ENCODE peak calls at places on chromosomes 7 and 10, in four cellular contexts. One of them, this sample, is unnamed.

GRCh38 chr7:140551334-140552239 is 72.3 kb upstream of the MKRN1 start:
- DNase-seq in Panc1: no peak
- DNase-seq in epithelial cell of esophagus: peak; percentile 16
- DNase-seq in mesendoderm: no peak
- DNase-seq in this sample: no peak

GRCh38 chr7:47466832-47467231 is 115.1 kb downstream of the TNS3 start:
- DNase-seq in Panc1: no peak
- DNase-seq in epithelial cell of esophagus: no peak
- DNase-seq in mesendoderm: no peak
- DNase-seq in this sample: no peak

GRCh38 chr10:90872648-90873020 is 860 bp downstream of the RPP30 start:
- DNase-seq in Panc1: no peak
- DNase-seq in epithelial cell of esophagus: no peak
- DNase-seq in mesendoderm: no peak
- DNase-seq in this sample: no peak

GRCh38 chr7:153193144-153193595 is 433.6 kb downstream of the ACTR3B start:
- DNase-seq in Panc1: no peak
- DNase-seq in epithelial cell of esophagus: peak; percentile 4
- DNase-seq in mesendoderm: peak; percentile 61
- DNase-seq in this sample: no peak

GRCh38 chr7:40299097-40299496 is 164.3 kb downstream of the SUGCT start:
- DNase-seq in Panc1: no peak
- DNase-seq in epithelial cell of esophagus: peak; percentile 84
- DNase-seq in mesendoderm: peak; percentile 50
- DNase-seq in this sample: peak; percentile 66

GRCh38 chr7:5296627-5297226 is 14.0 kb downstream of the SLC29A4 start:
- DNase-seq in Panc1: no peak
- DNase-seq in epithelial cell of esophagus: peak; percentile 55
- DNase-seq in mesendoderm: peak; percentile 85
- DNase-seq in this sample: no peak

GRCh38 chr7:130231792-130232191 is 24.1 kb downstream of the SSMEM1 start:
- DNase-seq in Panc1: no peak
- DNase-seq in epithelial cell of esophagus: no peak
- DNase-seq in mesendoderm: no peak
- DNase-seq in this sample: no peak

GRCh38 chr7:15801565-15801964 is 115.1 kb upstream of the MEOX2 start:
- DNase-seq in Panc1: no peak
- DNase-seq in epithelial cell of esophagus: no peak
- DNase-seq in mesendoderm: no peak
- DNase-seq in this sample: no peak

GRCh38 chr10:33337335-33337854 is 2.9 kb upstream of the NRP1 start:
- DNase-seq in Panc1: no peak
- DNase-seq in epithelial cell of esophagus: no peak
- DNase-seq in mesendoderm: peak; percentile 45
- DNase-seq in this sample: no peak

GRCh38 chr10:62903828-62904227 is 87.7 kb upstream of the EGR2 start:
- DNase-seq in Panc1: no peak
- DNase-seq in epithelial cell of esophagus: peak; percentile 64
- DNase-seq in mesendoderm: peak; percentile 77
- DNase-seq in this sample: no peak

GRCh38 chr7:142961973-142962913 is at the start of gene KEL:
- DNase-seq in Panc1: no peak
- DNase-seq in epithelial cell of esophagus: no peak
- DNase-seq in mesendoderm: peak; percentile 61
- DNase-seq in this sample: no peak

GRCh38 chr7:158327012-158327411 is 260.6 kb downstream of the PTPRN2 start:
- DNase-seq in Panc1: no peak
- DNase-seq in epithelial cell of esophagus: no peak
- DNase-seq in mesendoderm: no peak
- DNase-seq in this sample: no peak

GRCh38 chr7:51224811-51225581 is 91.6 kb downstream of the COBL start:
- DNase-seq in Panc1: no peak
- DNase-seq in epithelial cell of esophagus: peak; percentile 75
- DNase-seq in mesendoderm: peak; percentile 50
- DNase-seq in this sample: no peak

DNA sequence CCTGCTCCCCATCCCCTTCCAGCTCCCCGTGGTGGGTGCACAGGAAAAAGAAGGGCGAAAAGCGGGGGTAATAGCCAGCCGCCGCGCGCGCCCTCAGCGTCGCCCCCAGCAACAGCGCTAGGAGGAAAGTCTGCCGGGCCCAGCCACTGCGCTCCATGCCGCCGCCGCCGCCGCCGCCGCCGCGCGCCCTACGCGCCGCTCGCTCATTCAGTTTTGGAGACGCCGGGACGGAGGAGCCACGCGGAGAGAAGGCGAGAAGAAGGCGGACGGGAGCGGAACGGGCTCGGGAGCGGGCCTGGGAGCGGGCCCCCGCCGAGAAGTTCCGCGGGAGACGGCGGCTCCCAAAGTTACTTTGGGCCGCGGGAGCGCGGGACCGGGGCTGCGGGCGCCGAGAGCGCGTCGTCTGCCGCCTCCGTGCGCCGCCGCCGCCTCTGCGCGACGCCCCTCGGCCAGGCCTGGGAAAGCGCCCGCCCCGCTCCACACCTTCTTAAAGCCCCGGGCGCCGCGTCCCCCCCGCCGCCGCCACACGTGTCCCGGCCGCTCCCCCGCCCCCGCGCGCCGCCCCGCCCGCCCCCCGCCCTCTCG is at the start of gene RELN:
- DNase-seq in Panc1: no peak
- DNase-seq in epithelial cell of esophagus: peak; percentile 38
- DNase-seq in mesendoderm: peak; percentile 61
- DNase-seq in this sample: no peak
- H3K4me3 ChIP-seq in Panc1: peak within 1 kb of the TSS; percentile 29
- H3K4me3 ChIP-seq in epithelial cell of esophagus: peak within 1 kb of the TSS; percentile 13
- H3K4me3 ChIP-seq in mesendoderm: peak within 1 kb of the TSS; percentile 28
- H3K4me3 ChIP-seq in this sample: peak within 1 kb of the TSS; percentile 15

GRCh38 chr7:72268090-72268489 is 144.0 kb downstream of the CALN1 start:
- DNase-seq in Panc1: no peak
- DNase-seq in epithelial cell of esophagus: no peak
- DNase-seq in mesendoderm: no peak
- DNase-seq in this sample: no peak
- H3K4me3 ChIP-seq in Panc1: no peak overlapping the region
- H3K4me3 ChIP-seq in epithelial cell of esophagus: no peak overlapping the region
- H3K4me3 ChIP-seq in mesendoderm: no peak overlapping the region
- H3K4me3 ChIP-seq in this sample: no peak overlapping the region

GRCh38 chr7:16836481-16836880 is 31.7 kb upstream of the AGR2 start:
- DNase-seq in Panc1: no peak
- DNase-seq in epithelial cell of esophagus: no peak
- DNase-seq in mesendoderm: no peak
- DNase-seq in this sample: no peak
- H3K4me3 ChIP-seq in Panc1: no peak overlapping the region
- H3K4me3 ChIP-seq in epithelial cell of esophagus: no peak overlapping the region
- H3K4me3 ChIP-seq in mesendoderm: no peak overlapping the region
- H3K4me3 ChIP-seq in this sample: no peak overlapping the region

DNA sequence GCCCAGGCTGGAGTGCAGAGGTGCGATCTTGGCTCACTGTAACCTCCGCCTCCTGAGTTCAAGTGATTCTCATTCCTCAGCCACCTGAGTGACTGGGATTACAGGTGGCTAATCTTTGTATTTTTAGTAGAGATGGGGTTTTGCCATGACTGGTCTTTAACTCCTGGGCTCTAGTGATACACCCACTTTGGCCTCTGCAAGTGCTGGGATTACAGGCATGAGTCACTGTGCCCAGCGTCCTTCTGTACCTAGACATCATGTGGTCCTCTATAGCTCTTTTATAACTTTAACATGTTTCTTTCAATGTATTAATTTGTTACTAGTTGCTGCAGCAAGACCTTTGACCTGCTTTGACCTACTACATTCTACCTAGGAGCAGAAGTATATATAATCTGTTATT is 38.7 kb upstream of the BICC1 start:
- DNase-seq in Panc1: no peak
- DNase-seq in epithelial cell of esophagus: peak; percentile 57
- DNase-seq in mesendoderm: no peak
- DNase-seq in this sample: no peak
- H3K4me3 ChIP-seq in Panc1: no peak overlapping the region
- H3K4me3 ChIP-seq in epithelial cell of esophagus: no peak overlapping the region
- H3K4me3 ChIP-seq in mesendoderm: no peak overlapping the region
- H3K4me3 ChIP-seq in this sample: no peak overlapping the region

DNA sequence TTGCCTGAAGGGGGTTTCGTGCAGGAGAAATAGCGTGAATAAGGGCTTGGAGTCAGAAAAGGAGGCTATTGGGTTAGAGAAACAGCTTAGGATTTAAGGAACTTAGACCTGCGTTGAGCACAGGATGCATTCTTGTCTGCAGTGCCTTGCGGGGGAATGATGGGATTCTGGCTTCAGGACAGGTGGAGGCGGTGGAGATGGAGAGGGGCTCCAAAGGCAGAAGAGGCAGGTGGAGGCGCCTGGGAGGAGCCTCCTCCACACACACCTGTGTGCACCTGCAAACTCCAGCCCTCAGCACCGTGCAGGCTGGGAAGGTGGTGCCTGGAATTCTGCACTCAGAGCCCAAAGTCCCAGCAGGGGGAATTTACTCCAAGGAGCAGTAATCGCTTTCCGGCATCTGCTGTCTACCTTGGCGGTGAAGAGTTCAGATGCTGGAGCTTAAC is 1.8 kb downstream of the CLIP2 start:
- DNase-seq in Panc1: no peak
- DNase-seq in epithelial cell of esophagus: no peak
- DNase-seq in mesendoderm: no peak
- DNase-seq in this sample: no peak
- H3K4me3 ChIP-seq in Panc1: peak overlapping the region; percentile 74
- H3K4me3 ChIP-seq in epithelial cell of esophagus: no peak overlapping the region
- H3K4me3 ChIP-seq in mesendoderm: no peak overlapping the region
- H3K4me3 ChIP-seq in this sample: peak overlapping the region; percentile 74

GRCh38 chr10:17175551-17175950 is 25.9 kb downstream of the TRDMT1 start:
- DNase-seq in Panc1: no peak
- DNase-seq in epithelial cell of esophagus: peak; percentile 19
- DNase-seq in mesendoderm: no peak
- DNase-seq in this sample: no peak

GRCh38 chr10:17178006-17178405 is 23.5 kb downstream of the TRDMT1 start:
- DNase-seq in Panc1: no peak
- DNase-seq in epithelial cell of esophagus: peak; percentile 43
- DNase-seq in mesendoderm: no peak
- DNase-seq in this sample: no peak

GRCh38 chr10:17181751-17182150 is 19.7 kb downstream of the TRDMT1 start:
- DNase-seq in Panc1: no peak
- DNase-seq in epithelial cell of esophagus: peak; percentile 65
- DNase-seq in mesendoderm: peak; percentile 19
- DNase-seq in this sample: no peak

GRCh38 chr10:17177014-17177413 is 24.5 kb downstream of the TRDMT1 start:
- DNase-seq in Panc1: no peak
- DNase-seq in epithelial cell of esophagus: no peak
- DNase-seq in mesendoderm: no peak
- DNase-seq in this sample: no peak

GRCh38 chr10:17179002-17179401 is 22.5 kb downstream of the TRDMT1 start:
- DNase-seq in Panc1: no peak
- DNase-seq in epithelial cell of esophagus: no peak
- DNase-seq in mesendoderm: no peak
- DNase-seq in this sample: no peak
- H3K4me3 ChIP-seq in Panc1: no peak overlapping the region
- H3K4me3 ChIP-seq in epithelial cell of esophagus: no peak overlapping the region
- H3K4me3 ChIP-seq in mesendoderm: no peak overlapping the region
- H3K4me3 ChIP-seq in this sample: no peak overlapping the region

DNA sequence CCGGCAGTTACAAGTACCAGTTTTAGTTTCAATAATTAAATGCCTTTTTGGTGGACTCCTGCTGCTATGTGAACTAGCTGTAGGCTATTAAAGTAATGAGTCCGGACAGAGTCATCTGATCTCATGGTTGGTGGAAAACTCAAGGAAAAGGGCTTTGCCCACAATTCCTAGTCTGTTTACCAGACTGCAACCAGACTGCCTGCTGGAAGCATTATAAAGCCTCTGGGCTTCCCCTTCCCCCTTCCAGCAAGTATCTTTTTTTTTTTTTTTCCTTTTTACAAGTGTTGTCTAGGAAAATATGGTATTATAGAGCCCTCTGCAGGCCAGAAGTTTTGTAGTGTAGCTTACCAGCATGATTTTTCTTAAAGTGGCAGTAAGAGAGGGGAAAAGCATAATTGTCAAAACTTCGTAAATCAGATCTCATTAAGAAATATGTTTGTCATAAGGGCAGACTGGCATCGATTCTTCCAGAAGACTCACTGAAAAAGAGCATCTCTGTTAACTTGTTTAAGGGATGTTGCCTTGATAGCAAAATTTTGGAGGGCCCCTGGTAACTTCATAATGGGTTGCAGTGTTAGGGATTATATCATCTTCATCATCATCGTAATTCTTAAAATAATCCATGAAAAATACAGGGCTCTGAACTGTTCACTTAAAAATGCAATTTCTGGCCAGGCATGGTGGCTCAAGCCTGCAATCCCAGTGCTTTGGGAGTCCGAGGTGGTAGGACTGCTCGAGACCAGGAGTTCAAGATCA is 181.3 kb downstream of the TAX1BP1 start:
- DNase-seq in Panc1: peak; percentile 61
- DNase-seq in epithelial cell of esophagus: peak; percentile 70
- DNase-seq in mesendoderm: peak; percentile 86
- DNase-seq in this sample: peak; percentile 79
- H3K4me3 ChIP-seq in Panc1: no peak overlapping the region
- H3K4me3 ChIP-seq in epithelial cell of esophagus: no peak overlapping the region
- H3K4me3 ChIP-seq in mesendoderm: no peak overlapping the region
- H3K4me3 ChIP-seq in this sample: no peak overlapping the region

GRCh38 chr10:13813540-13813939 is 226.8 kb downstream of the PRPF18 start:
- DNase-seq in Panc1: no peak
- DNase-seq in epithelial cell of esophagus: no peak
- DNase-seq in mesendoderm: no peak
- DNase-seq in this sample: no peak

GRCh38 chr10:13812804-13813203 is 226.0 kb downstream of the PRPF18 start:
- DNase-seq in Panc1: no peak
- DNase-seq in epithelial cell of esophagus: no peak
- DNase-seq in mesendoderm: peak; percentile 32
- DNase-seq in this sample: no peak

GRCh38 chr10:13815766-13816165 is 229.0 kb downstream of the PRPF18 start:
- DNase-seq in Panc1: peak; percentile 38
- DNase-seq in epithelial cell of esophagus: peak; percentile 60
- DNase-seq in mesendoderm: no peak
- DNase-seq in this sample: no peak

GRCh38 chr10:13820119-13820518 is 233.4 kb downstream of the PRPF18 start:
- DNase-seq in Panc1: no peak
- DNase-seq in epithelial cell of esophagus: no peak
- DNase-seq in mesendoderm: no peak
- DNase-seq in this sample: no peak

DNA sequence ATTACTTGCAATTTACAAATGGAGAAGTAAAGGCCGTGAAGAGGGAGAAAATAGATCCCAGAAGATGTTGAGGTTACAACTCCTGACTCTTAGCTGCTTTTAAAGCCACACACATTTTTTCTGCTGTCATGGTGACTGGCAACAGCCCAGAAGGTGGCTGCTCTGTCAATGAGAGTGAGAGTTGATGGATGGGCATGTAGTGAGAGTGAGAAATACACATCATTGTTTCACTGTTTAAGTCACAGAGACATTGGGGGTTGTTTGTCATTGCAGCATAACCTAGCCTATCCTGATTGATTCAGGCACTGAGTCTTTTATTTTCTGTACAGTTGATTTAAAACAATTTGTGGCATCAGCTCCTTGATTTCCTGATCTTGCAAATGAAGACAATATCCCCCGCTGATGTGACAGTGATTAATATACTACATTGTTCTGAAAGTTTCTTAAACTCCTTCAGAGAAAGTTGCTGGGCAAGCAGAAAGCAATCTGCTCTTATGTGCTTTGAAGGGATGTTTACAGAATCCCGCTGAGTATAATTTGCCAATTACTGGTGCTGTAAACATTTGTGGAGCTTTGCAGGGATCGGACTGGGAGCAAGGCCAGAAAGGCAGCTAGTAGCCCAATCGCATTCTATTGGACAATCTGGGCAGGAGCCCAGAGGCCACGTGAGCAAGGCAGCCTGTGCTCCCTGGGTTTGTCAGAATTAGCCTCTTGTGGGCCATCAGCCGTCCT is 229.6 kb downstream of the PRPF18 start:
- DNase-seq in Panc1: no peak
- DNase-seq in epithelial cell of esophagus: no peak
- DNase-seq in mesendoderm: no peak
- DNase-seq in this sample: peak; percentile 47
- H3K4me3 ChIP-seq in Panc1: no peak overlapping the region
- H3K4me3 ChIP-seq in epithelial cell of esophagus: no peak overlapping the region
- H3K4me3 ChIP-seq in mesendoderm: no peak overlapping the region
- H3K4me3 ChIP-seq in this sample: no peak overlapping the region